ENCODE peak calls at places on chromosomes 2 and 18, in ten cellular contexts. W is renal cortical epithelial cell; M is HTR-8/SVneo; G is T follicular helper cell; F is AG10803; X is amniotic epithelial cell; C is dermis blood vessel endothelial cell; D is CD4-positive, alpha-beta T cell; N is choroid plexus epithelial cell; U is stimulated activated CD4-positive, alpha-beta T cell treated with anti-CD3 and anti-CD28 coated beads, Interleukin-1b, Interleukin-23, amount 100 ng/mL, for 4 hours. R is an unnamed sample.

GRCh38 chr2:23287250-23287704 is 97.7 kb upstream of the KLHL29 start:
- DNase-seq in F (peak; percentile 92), C (no peak), G (no peak), M (no peak), X (peak; percentile 36), N (peak; percentile 87), U (no peak), D (no peak), W (peak; percentile 79), R (peak; percentile 40)

GRCh38 chr2:36177282-36177681 is 178.3 kb upstream of the CRIM1 start:
- DNase-seq in G (no peak), D (no peak), U (no peak), F (no peak), X (no peak), C (peak; percentile 1), M (no peak), N (no peak), W (no peak), R (no peak)

GRCh38 chr2:130829020-130829419 is 7.7 kb upstream of the ARHGEF4 start:
- DNase-seq in W (peak; percentile 29), F (no peak), G (no peak), C (no peak), X (peak; percentile 59), D (no peak), N (peak; percentile 30), U (no peak), M (peak; percentile 70), R (no peak)

GRCh38 chr2:175552902-175553301 is 371.4 kb upstream of the ATP5MC3 start:
- DNase-seq in X (no peak), G (no peak), M (no peak), W (no peak), F (no peak), N (no peak), C (no peak), U (no peak), D (no peak), R (no peak)

GRCh38 chr2:201411421-201411820 is 39.8 kb downstream of the TRAK2 start:
- DNase-seq in D (no peak), U (no peak), W (peak; percentile 54), X (no peak), F (peak; percentile 90), M (no peak), N (peak; percentile 69), C (no peak), G (no peak), R (peak; percentile 71)

GRCh38 chr2:200225943-200226342 is 80.5 kb upstream of the SPATS2L start:
- DNase-seq in F (peak; percentile 36), D (no peak), U (no peak), C (no peak), N (peak; percentile 83), M (no peak), G (no peak), X (peak; percentile 69), W (no peak), R (no peak)

GRCh38 chr2:175025946-175026345 is 20.8 kb upstream of the CHN1 start:
- DNase-seq in W (no peak), N (no peak), D (no peak), M (no peak), G (no peak), F (peak; percentile 46), U (no peak), C (no peak), X (no peak), R (no peak)

GRCh38 chr18:13562494-13563029 is 163.8 kb downstream of the FAM210A start:
- DNase-seq in F (no peak), C (no peak), D (no peak), G (no peak), M (no peak), N (no peak), U (peak; percentile 61), X (no peak), W (no peak), R (no peak)

GRCh38 chr18:966095-967036 is 61.7 kb downstream of the ADCYAP1 start:
- DNase-seq in X (no peak), M (no peak), U (no peak), N (no peak), F (no peak), C (no peak), G (no peak), D (no peak), W (no peak), R (no peak)

GRCh38 chr2:31475692-31476091 is 61.1 kb upstream of the XDH start:
- DNase-seq in G (no peak), X (peak; percentile 33), D (no peak), W (peak; percentile 95), C (no peak), M (peak; percentile 8), N (peak; percentile 5), U (no peak), F (peak; percentile 69), R (peak; percentile 8)